ENCODE peak calls at places on chromosome 19, in ten cellular contexts. O is prostate gland, N is suprapubic skin, F is heart left ventricle, K is bronchial epithelial cell, H is left lung, Y is cardiac muscle cell, W is SK-N-SH, T is heart right ventricle, V is adrenal gland. D is an unnamed sample.

GRCh38 chr19:33831835-33832234 is 35.2 kb downstream of the KCTD15 start:
- DNase-seq in O (no peak), N (no peak), F (no peak), K (no peak), H (no peak), Y (no peak), W (peak; percentile 30), T (no peak), V (no peak), D (no peak)

GRCh38 chr19:17346109-17346671 is 8.8 kb downstream of the GTPBP3 start:
- DNase-seq in O (peak; percentile 60), N (peak; percentile 78), F (peak; percentile 74), K (peak; percentile 38), H (peak; percentile 73), Y (peak; percentile 77), W (peak; percentile 89), T (peak; percentile 78), V (peak; percentile 79), D (peak; percentile 65)

GRCh38 chr19:17184381-17184841 is 30.7 kb upstream of the USE1 start:
- DNase-seq in O (no peak), N (no peak), F (no peak), K (no peak), H (no peak), Y (no peak), W (no peak), T (no peak), V (no peak), D (no peak)

GRCh38 chr19:10852098-10852800 is 4.0 kb downstream of the C19orf38 start:
- DNase-seq in O (no peak), N (no peak), F (no peak), K (peak; percentile 57), H (no peak), Y (no peak), W (no peak), T (no peak), V (no peak), D (no peak)

GRCh38 chr19:1560281-1560882 is 7.7 kb downstream of the MEX3D start:
- DNase-seq in O (no peak), N (no peak), F (no peak), K (no peak), H (no peak), Y (no peak), W (no peak), T (no peak), V (no peak), D (no peak)

GRCh38 chr19:55579766-55580621 is 654 bp downstream of the ZNF579 start:
- DNase-seq in O (no peak), N (no peak), F (no peak), K (no peak), H (peak; percentile 39), Y (peak; percentile 62), W (peak; percentile 77), T (peak; percentile 42), V (no peak), D (no peak)

GRCh38 chr19:8490873-8491272 is 11.6 kb downstream of the PRAM1 start:
- DNase-seq in O (no peak), N (no peak), F (no peak), K (no peak), H (no peak), Y (no peak), W (no peak), T (no peak), V (no peak), D (no peak)

GRCh38 chr19:36169084-36169760 is 17.0 kb upstream of the COX7A1 start:
- DNase-seq in O (peak; percentile 30), N (no peak), F (no peak), K (no peak), H (no peak), Y (no peak), W (no peak), T (peak; percentile 18), V (peak; percentile 29), D (no peak)

GRCh38 chr19:17240062-17240854 is 5.5 kb downstream of the NR2F6 start:
- DNase-seq in O (no peak), N (no peak), F (no peak), K (no peak), H (no peak), Y (no peak), W (no peak), T (no peak), V (no peak), D (no peak)

GRCh38 chr19:45955905-45956608 is 17.6 kb downstream of the NOVA2 start:
- DNase-seq in O (no peak), N (no peak), F (peak; percentile 87), K (peak; percentile 78), H (no peak), Y (no peak), W (peak; percentile 56), T (peak; percentile 90), V (peak; percentile 60), D (no peak)

GRCh38 chr19:40592170-40592569 is 9.0 kb upstream of the LTBP4 start:
- DNase-seq in O (no peak), N (no peak), F (no peak), K (peak; percentile 76), H (no peak), Y (peak; percentile 56), W (peak; percentile 58), T (no peak), V (peak; percentile 39), D (no peak)

GRCh38 chr19:56153507-56153906 is 12.4 kb downstream of the ZNF444 start:
- DNase-seq in O (no peak), N (no peak), F (no peak), K (no peak), H (no peak), Y (peak; percentile 19), W (no peak), T (no peak), V (no peak), D (no peak)

GRCh38 chr19:58479303-58479702 is 3.2 kb downstream of the ZNF446 start:
- DNase-seq in O (no peak), N (no peak), F (no peak), K (peak; percentile 4), H (no peak), Y (no peak), W (no peak), T (no peak), V (no peak), D (no peak)

GRCh38 chr19:45767410-45767880 is 1.6 kb downstream of the SIX5 start:
- DNase-seq in O (peak; percentile 83), N (peak; percentile 83), F (peak; percentile 86), K (peak; percentile 62), H (peak; percentile 81), Y (peak; percentile 95), W (no peak), T (peak; percentile 84), V (peak; percentile 85), D (peak; percentile 86)

GRCh38 chr19:10621966-10622365 is 3.4 kb upstream of the SLC44A2 start:
- DNase-seq in O (no peak), N (no peak), F (no peak), K (no peak), H (no peak), Y (no peak), W (no peak), T (no peak), V (no peak), D (no peak)

DNA sequence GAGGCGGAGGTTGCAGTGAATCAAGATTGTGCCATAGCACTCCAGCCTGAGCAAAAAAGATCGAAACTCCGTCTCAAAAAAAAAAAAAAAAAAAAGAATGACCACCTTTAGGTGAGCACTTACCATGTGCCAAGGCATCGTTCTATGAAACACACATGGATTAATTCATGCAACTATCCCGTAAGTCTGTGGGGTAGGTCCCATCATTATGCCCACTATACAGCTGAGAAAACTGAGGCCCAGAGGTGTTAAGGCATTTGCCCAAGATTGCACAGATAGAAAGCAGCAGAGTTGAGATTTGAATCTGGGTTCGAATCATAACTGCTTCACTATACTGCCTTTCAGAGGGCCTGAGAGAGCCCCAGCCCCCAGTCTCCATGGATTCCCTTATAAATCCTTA is 2.3 kb downstream of the GMFG start:
- DNase-seq in O (no peak), N (no peak), F (no peak), K (no peak), H (no peak), Y (no peak), W (no peak), T (no peak), V (no peak), D (no peak)
- H3K4me3 ChIP-seq in O (no peak overlapping the region), N (no peak overlapping the region), F (no peak overlapping the region), K (no peak overlapping the region), H (peak overlapping the region; percentile 76), Y (no peak overlapping the region), W (no peak overlapping the region), T (no peak overlapping the region), V (no peak overlapping the region), D (no peak overlapping the region)

GRCh38 chr19:43651758-43652545 is 12.3 kb upstream of the CADM4 start:
- DNase-seq in O (peak; percentile 68), N (no peak), F (peak; percentile 48), K (peak; percentile 53), H (peak; percentile 48), Y (peak; percentile 74), W (peak; percentile 72), T (peak; percentile 62), V (peak; percentile 81), D (peak; percentile 77)
- TF ChIP-seq CTCF in O (peak; percentile 86), N (peak; percentile 40), F (peak; percentile 64), K (peak; percentile 82), H (peak; percentile 56), Y (peak; percentile 88), W (peak; percentile 70), T (peak; percentile 82), V (peak; percentile 76), D (peak; percentile 85)

DNA sequence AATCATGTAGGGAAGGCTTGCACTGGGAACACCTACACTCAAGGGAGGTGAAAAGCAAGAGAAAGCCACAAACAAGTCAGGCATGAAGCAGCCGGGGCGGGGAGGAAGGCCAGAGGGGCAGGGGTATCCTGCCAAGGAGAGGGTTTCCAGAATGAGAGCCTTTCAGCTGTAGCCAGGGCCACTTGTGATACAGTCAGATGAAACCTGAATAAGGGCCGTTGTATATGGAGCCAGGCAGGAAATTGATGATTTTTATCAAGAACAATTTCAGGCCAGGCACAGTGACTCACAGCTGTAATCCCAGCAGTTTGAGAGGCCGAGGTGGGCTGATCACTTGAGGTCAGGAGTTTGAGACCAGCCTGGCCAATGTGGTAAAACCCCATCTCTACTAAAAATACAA is 4.4 kb downstream of the TRPM4 start:
- DNase-seq in O (no peak), N (no peak), F (no peak), K (no peak), H (no peak), Y (no peak), W (no peak), T (no peak), V (no peak), D (no peak)
- H3K27me3 ChIP-seq in O (no peaks in the 10 kb centered on the region), N (no peaks in the 10 kb centered on the region), F (no peaks in the 10 kb centered on the region), K (no peaks in the 10 kb centered on the region), H (no peaks in the 10 kb centered on the region), Y (no peaks in the 10 kb centered on the region), W (no peaks in the 10 kb centered on the region), T (no peaks in the 10 kb centered on the region), V (no peaks in the 10 kb centered on the region), D (no peaks in the 10 kb centered on the region)

DNA sequence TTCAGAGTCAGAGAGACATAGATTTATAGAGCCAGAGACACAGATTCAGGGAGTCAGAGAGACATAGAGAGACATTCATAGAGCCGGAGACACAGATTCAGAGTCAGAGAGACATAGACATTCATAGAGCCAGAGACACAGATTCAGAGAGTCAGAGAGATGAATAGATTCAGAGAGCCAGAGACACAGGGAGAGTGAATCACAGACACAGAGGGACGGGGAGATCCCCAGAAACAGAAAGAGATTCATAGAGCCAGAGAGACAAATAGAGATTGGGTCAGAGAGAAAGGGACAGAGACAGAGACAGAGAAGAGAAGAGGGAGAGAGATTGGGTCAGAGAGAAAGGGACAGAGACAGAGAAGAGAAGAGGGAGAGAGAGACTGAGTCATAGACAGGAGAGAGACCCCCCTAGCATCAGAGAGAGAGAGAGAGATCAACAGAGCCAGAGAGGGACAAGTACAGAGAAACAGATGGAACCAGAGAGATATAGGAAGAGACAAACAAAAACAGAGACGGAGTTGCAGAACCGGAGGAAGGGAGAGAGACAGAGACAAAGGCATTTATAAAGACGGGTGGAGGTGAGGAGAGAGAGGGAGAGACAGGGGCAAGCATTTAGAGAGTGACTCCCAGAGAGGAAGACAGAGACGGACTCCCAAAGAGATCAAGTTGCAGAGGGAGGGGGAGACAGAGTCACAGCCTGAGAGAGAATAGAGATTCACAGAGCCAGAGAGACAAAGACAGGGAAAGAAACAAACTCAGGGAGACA is 1.1 kb upstream of the PRKCG start:
- DNase-seq in O (no peak), N (no peak), F (no peak), K (no peak), H (no peak), Y (no peak), W (no peak), T (no peak), V (no peak), D (no peak)
- H3K4me3 ChIP-seq in O (no peak overlapping the region), N (no peak overlapping the region), F (no peak overlapping the region), K (no peak overlapping the region), H (no peak overlapping the region), Y (peak overlapping the region; percentile 68), W (no peak overlapping the region), T (no peak overlapping the region), V (no peak overlapping the region), D (no peak overlapping the region)

D was measured in body of pancreas.